ENCODE peak calls at places on chromosomes 2 and 18, in nine cellular contexts. One of them, this sample, is unnamed.

GRCh38 chr2:30031184-30031583 is 109.8 kb upstream of the ALK start:
- DNase-seq in WTC11: no peak
- DNase-seq in A549: no peak
- DNase-seq in sigmoid colon: no peak
- DNase-seq in IMR-90: no peak
- DNase-seq in endothelial cell: no peak
- DNase-seq in glutamatergic neuron: no peak
- DNase-seq in brain microvascular endothelial cell: no peak
- DNase-seq in cardiac muscle cell: no peak
- DNase-seq in this sample: no peak

GRCh38 chr18:36580266-36580665 is 248.5 kb downstream of the TPGS2 start:
- DNase-seq in glutamatergic neuron: no peak
- DNase-seq in A549: no peak
- DNase-seq in cardiac muscle cell: no peak
- DNase-seq in brain microvascular endothelial cell: peak
- DNase-seq in sigmoid colon: peak
- DNase-seq in WTC11: no peak
- DNase-seq in IMR-90: peak
- DNase-seq in endothelial cell: no peak
- DNase-seq in this sample: peak

GRCh38 chr2:158539176-158539895 is 82.6 kb downstream of the PKP4 start:
- DNase-seq in WTC11: no peak
- DNase-seq in sigmoid colon: no peak
- DNase-seq in brain microvascular endothelial cell: peak
- DNase-seq in glutamatergic neuron: no peak
- DNase-seq in cardiac muscle cell: no peak
- DNase-seq in A549: peak
- DNase-seq in endothelial cell: no peak
- DNase-seq in IMR-90: peak
- DNase-seq in this sample: peak

GRCh38 chr2:174667461-174667860 is 69.9 kb upstream of the WIPF1 start:
- DNase-seq in glutamatergic neuron: no peak
- DNase-seq in brain microvascular endothelial cell: no peak
- DNase-seq in IMR-90: no peak
- DNase-seq in WTC11: no peak
- DNase-seq in endothelial cell: no peak
- DNase-seq in cardiac muscle cell: no peak
- DNase-seq in A549: no peak
- DNase-seq in sigmoid colon: no peak
- DNase-seq in this sample: no peak

GRCh38 chr18:37666986-37667385 is 101.4 kb upstream of the CELF4 start:
- DNase-seq in A549: no peak
- DNase-seq in sigmoid colon: no peak
- DNase-seq in endothelial cell: no peak
- DNase-seq in IMR-90: no peak
- DNase-seq in brain microvascular endothelial cell: no peak
- DNase-seq in WTC11: no peak
- DNase-seq in cardiac muscle cell: no peak
- DNase-seq in glutamatergic neuron: no peak
- DNase-seq in this sample: no peak

GRCh38 chr2:102301867-102302362 is 9.4 kb upstream of the IL1RL1 start:
- DNase-seq in glutamatergic neuron: no peak
- DNase-seq in A549: peak
- DNase-seq in WTC11: peak
- DNase-seq in IMR-90: peak
- DNase-seq in endothelial cell: peak
- DNase-seq in sigmoid colon: no peak
- DNase-seq in brain microvascular endothelial cell: no peak
- DNase-seq in cardiac muscle cell: peak
- DNase-seq in this sample: peak

GRCh38 chr2:76268928-76269327 is 558.2 kb upstream of the GCFC2 start:
- DNase-seq in IMR-90: peak
- DNase-seq in brain microvascular endothelial cell: no peak
- DNase-seq in A549: peak
- DNase-seq in WTC11: no peak
- DNase-seq in sigmoid colon: no peak
- DNase-seq in endothelial cell: no peak
- DNase-seq in cardiac muscle cell: no peak
- DNase-seq in glutamatergic neuron: no peak
- DNase-seq in this sample: peak

GRCh38 chr2:9010866-9011265 is 7.4 kb upstream of the MBOAT2 start:
- DNase-seq in brain microvascular endothelial cell: peak
- DNase-seq in endothelial cell: no peak
- DNase-seq in A549: no peak
- DNase-seq in IMR-90: peak
- DNase-seq in sigmoid colon: no peak
- DNase-seq in cardiac muscle cell: no peak
- DNase-seq in glutamatergic neuron: no peak
- DNase-seq in WTC11: no peak
- DNase-seq in this sample: peak

GRCh38 chr2:24382363-24383021 is 22.2 kb upstream of the ITSN2 start:
- DNase-seq in A549: peak
- DNase-seq in glutamatergic neuron: peak
- DNase-seq in brain microvascular endothelial cell: peak
- DNase-seq in IMR-90: peak
- DNase-seq in cardiac muscle cell: peak
- DNase-seq in WTC11: peak
- DNase-seq in sigmoid colon: peak
- DNase-seq in endothelial cell: peak
- DNase-seq in this sample: peak

GRCh38 chr2:109128048-109128465 is 948 bp upstream of the SH3RF3 start:
- DNase-seq in endothelial cell: peak
- DNase-seq in cardiac muscle cell: peak
- DNase-seq in sigmoid colon: peak
- DNase-seq in WTC11: peak
- DNase-seq in A549: peak
- DNase-seq in glutamatergic neuron: peak
- DNase-seq in IMR-90: peak
- DNase-seq in brain microvascular endothelial cell: peak
- DNase-seq in this sample: peak

GRCh38 chr2:160125828-160126227 is 63.4 kb upstream of the PLA2R1 start:
- DNase-seq in glutamatergic neuron: no peak
- DNase-seq in brain microvascular endothelial cell: no peak
- DNase-seq in WTC11: no peak
- DNase-seq in IMR-90: no peak
- DNase-seq in sigmoid colon: no peak
- DNase-seq in cardiac muscle cell: no peak
- DNase-seq in A549: no peak
- DNase-seq in endothelial cell: no peak
- DNase-seq in this sample: no peak

DNA sequence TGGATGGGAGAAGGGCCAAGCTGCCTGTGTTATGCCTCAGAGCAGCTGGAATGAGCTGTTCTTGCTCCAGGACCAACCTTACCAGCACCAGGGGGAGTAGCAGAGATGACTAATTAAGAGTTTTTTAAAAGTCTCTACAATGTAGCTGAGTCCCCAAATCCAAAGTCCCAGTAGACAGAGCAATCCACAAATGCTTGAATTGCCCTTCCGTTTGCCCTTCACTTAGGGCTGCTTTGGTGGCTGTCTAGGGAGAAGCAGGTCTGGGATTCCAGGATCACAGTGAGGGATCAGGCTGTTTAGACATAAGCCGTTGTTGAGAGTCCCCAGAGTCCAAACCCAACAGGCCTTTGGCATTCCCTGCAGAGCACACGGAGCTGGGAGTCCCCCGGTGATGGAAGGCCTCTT is 59.4 kb downstream of the RHOB start:
- DNase-seq in IMR-90: peak
- DNase-seq in glutamatergic neuron: no peak
- DNase-seq in endothelial cell: no peak
- DNase-seq in sigmoid colon: peak
- DNase-seq in cardiac muscle cell: no peak
- DNase-seq in brain microvascular endothelial cell: peak
- DNase-seq in WTC11: no peak
- DNase-seq in A549: peak
- DNase-seq in this sample: peak
- TF ChIP-seq CTCF in IMR-90: peak
- TF ChIP-seq CTCF in glutamatergic neuron: no peak
- TF ChIP-seq CTCF in endothelial cell: no peak
- TF ChIP-seq CTCF in sigmoid colon: no peak
- TF ChIP-seq CTCF in cardiac muscle cell: peak
- TF ChIP-seq CTCF in brain microvascular endothelial cell: peak
- TF ChIP-seq CTCF in WTC11: no peak
- TF ChIP-seq CTCF in A549: no peak
- TF ChIP-seq CTCF in this sample: no peak

DNA sequence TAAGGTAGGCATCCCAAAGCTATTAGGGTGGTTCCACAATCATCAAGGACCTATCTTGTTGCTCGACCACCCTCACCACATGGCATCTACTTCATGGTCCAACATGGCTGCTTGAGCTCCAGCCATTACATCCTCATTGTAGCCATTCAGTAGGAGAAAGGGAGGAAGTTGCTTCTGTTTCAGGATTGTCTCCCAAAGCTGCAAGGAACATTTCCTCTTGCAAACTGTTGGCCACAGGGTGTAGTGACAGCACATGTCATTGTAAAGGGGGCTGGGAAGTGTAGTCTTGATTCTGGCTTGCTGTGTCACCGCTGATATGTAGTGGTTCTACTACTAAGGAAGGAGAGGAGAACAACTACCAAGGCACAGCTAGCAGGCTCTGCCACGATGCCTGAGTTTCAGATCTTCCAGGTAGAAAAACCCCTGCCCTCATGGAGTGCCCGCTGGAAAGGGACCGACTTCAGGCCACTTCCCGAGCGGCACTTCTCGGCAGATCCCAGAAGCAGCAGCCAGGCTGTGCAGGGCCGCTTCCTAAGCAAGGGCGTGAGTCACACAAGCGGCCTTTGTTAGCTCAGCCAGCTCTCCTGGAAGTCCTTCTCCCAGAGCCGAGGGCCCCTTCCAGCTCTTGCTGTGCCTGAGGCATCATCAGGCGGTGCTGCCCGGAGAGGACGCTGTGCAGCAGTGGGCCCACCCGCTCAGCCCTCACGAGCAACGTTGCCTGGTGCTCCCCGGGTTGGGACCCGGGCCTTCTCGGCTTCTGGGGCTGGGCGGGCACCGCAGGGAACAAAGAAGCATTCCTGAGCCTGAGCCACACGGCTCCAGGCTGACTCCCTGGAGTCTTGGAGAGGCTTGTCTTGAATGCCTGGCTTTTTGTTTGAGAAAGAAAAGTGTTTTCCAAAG is 58.2 kb downstream of the HS6ST1 start:
- DNase-seq in cardiac muscle cell: no peak
- DNase-seq in endothelial cell: peak
- DNase-seq in sigmoid colon: no peak
- DNase-seq in brain microvascular endothelial cell: peak
- DNase-seq in A549: peak
- DNase-seq in IMR-90: peak
- DNase-seq in WTC11: peak
- DNase-seq in glutamatergic neuron: no peak
- DNase-seq in this sample: peak
- TF ChIP-seq CTCF in cardiac muscle cell: peak
- TF ChIP-seq CTCF in endothelial cell: no peak
- TF ChIP-seq CTCF in sigmoid colon: no peak
- TF ChIP-seq CTCF in brain microvascular endothelial cell: peak
- TF ChIP-seq CTCF in A549: no peak
- TF ChIP-seq CTCF in IMR-90: no peak
- TF ChIP-seq CTCF in WTC11: no peak
- TF ChIP-seq CTCF in glutamatergic neuron: no peak
- TF ChIP-seq CTCF in this sample: no peak

GRCh38 chr2:199485732-199486335 is 28.1 kb upstream of the SATB2 start:
- DNase-seq in cardiac muscle cell: peak
- DNase-seq in endothelial cell: peak
- DNase-seq in sigmoid colon: no peak
- DNase-seq in glutamatergic neuron: peak
- DNase-seq in brain microvascular endothelial cell: peak
- DNase-seq in A549: peak
- DNase-seq in IMR-90: peak
- DNase-seq in WTC11: peak
- DNase-seq in this sample: peak

GRCh38 chr2:199484927-199485326 is 27.2 kb upstream of the SATB2 start:
- DNase-seq in IMR-90: no peak
- DNase-seq in WTC11: peak
- DNase-seq in endothelial cell: no peak
- DNase-seq in sigmoid colon: no peak
- DNase-seq in A549: peak
- DNase-seq in brain microvascular endothelial cell: no peak
- DNase-seq in glutamatergic neuron: peak
- DNase-seq in cardiac muscle cell: no peak
- DNase-seq in this sample: peak

GRCh38 chr2:199477277-199477834 is 19.6 kb upstream of the SATB2 start:
- DNase-seq in glutamatergic neuron: no peak
- DNase-seq in sigmoid colon: no peak
- DNase-seq in IMR-90: no peak
- DNase-seq in endothelial cell: no peak
- DNase-seq in WTC11: no peak
- DNase-seq in brain microvascular endothelial cell: no peak
- DNase-seq in A549: no peak
- DNase-seq in cardiac muscle cell: no peak
- DNase-seq in this sample: no peak

GRCh38 chr2:199480966-199481365 is 23.2 kb upstream of the SATB2 start:
- DNase-seq in WTC11: no peak
- DNase-seq in A549: no peak
- DNase-seq in endothelial cell: no peak
- DNase-seq in sigmoid colon: no peak
- DNase-seq in brain microvascular endothelial cell: no peak
- DNase-seq in cardiac muscle cell: no peak
- DNase-seq in glutamatergic neuron: no peak
- DNase-seq in IMR-90: no peak
- DNase-seq in this sample: no peak
- TF ChIP-seq CTCF in WTC11: no peak
- TF ChIP-seq CTCF in A549: no peak
- TF ChIP-seq CTCF in endothelial cell: no peak
- TF ChIP-seq CTCF in sigmoid colon: no peak
- TF ChIP-seq CTCF in brain microvascular endothelial cell: no peak
- TF ChIP-seq CTCF in cardiac muscle cell: no peak
- TF ChIP-seq CTCF in glutamatergic neuron: no peak
- TF ChIP-seq CTCF in IMR-90: no peak
- TF ChIP-seq CTCF in this sample: no peak

DNA sequence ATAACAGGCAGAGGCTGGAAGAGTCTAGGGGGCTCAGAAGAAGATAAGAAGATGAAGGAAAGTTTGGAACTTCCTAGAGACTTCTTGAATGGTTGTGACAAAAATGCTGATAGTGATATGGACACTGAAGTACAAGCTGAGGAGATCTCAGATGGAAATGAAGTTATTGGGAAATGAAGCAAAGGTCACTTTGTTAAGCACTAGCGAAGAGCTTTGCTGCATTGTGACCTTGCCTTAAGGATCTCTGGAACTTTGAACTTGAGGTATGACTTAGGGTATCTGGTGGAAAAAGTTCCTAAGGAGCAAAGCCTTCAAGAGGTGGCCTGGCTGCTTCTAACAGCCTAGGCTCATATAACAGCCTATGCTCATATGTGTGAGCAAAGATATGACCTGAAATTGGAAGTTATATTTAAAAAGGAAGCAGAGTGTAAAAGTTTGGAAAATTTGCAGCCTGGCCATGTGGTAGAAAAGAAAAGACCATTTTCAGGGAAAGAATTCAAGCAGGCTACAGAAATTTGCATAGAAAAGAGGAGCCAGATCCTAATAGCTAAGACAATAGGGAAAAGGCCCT is 91.3 kb downstream of the L3MBTL4 start:
- DNase-seq in IMR-90: no peak
- DNase-seq in WTC11: no peak
- DNase-seq in brain microvascular endothelial cell: no peak
- DNase-seq in cardiac muscle cell: no peak
- DNase-seq in endothelial cell: no peak
- DNase-seq in sigmoid colon: no peak
- DNase-seq in glutamatergic neuron: no peak
- DNase-seq in A549: no peak
- DNase-seq in this sample: no peak
- TF ChIP-seq CTCF in IMR-90: no peak
- TF ChIP-seq CTCF in WTC11: no peak
- TF ChIP-seq CTCF in brain microvascular endothelial cell: no peak
- TF ChIP-seq CTCF in cardiac muscle cell: no peak
- TF ChIP-seq CTCF in endothelial cell: no peak
- TF ChIP-seq CTCF in sigmoid colon: no peak
- TF ChIP-seq CTCF in glutamatergic neuron: no peak
- TF ChIP-seq CTCF in A549: no peak
- TF ChIP-seq CTCF in this sample: no peak